ENCODE peak calls at places on chromosomes 1 and 21, in six cellular contexts. One of them, this sample, is unnamed.

GRCh38 chr21:42397291-42398129 is 1.7 kb upstream of the TMPRSS3 start:
- DNase-seq in LHCN-M2: no peak
- DNase-seq in GM10248: no peak
- DNase-seq in HTR-8/SVneo: no peak
- DNase-seq in T-helper 17 cell: no peak
- DNase-seq in stimulated activated CD4-positive, alpha-beta T cell treated with anti-CD3 and anti-CD28 coated beads, Interleukin-1b, Interleukin-23, amount 100 ng/mL, for 1 hour: no peak
- DNase-seq in this sample: no peak

GRCh38 chr1:68725353-68725752 is 228.5 kb upstream of the DEPDC1 start:
- DNase-seq in HTR-8/SVneo: no peak
- DNase-seq in LHCN-M2: no peak
- DNase-seq in stimulated activated CD4-positive, alpha-beta T cell treated with anti-CD3 and anti-CD28 coated beads, Interleukin-1b, Interleukin-23, amount 100 ng/mL, for 1 hour: no peak
- DNase-seq in GM10248: no peak
- DNase-seq in T-helper 17 cell: no peak
- DNase-seq in this sample: peak

GRCh38 chr1:90714521-90714951 is 2.6 kb downstream of the BARHL2 start:
- DNase-seq in HTR-8/SVneo: no peak
- DNase-seq in T-helper 17 cell: no peak
- DNase-seq in stimulated activated CD4-positive, alpha-beta T cell treated with anti-CD3 and anti-CD28 coated beads, Interleukin-1b, Interleukin-23, amount 100 ng/mL, for 1 hour: no peak
- DNase-seq in GM10248: no peak
- DNase-seq in LHCN-M2: no peak
- DNase-seq in this sample: no peak

GRCh38 chr21:46129846-46130651 is 25.3 kb downstream of the FTCD start:
- DNase-seq in stimulated activated CD4-positive, alpha-beta T cell treated with anti-CD3 and anti-CD28 coated beads, Interleukin-1b, Interleukin-23, amount 100 ng/mL, for 1 hour: no peak
- DNase-seq in GM10248: no peak
- DNase-seq in LHCN-M2: no peak
- DNase-seq in HTR-8/SVneo: no peak
- DNase-seq in T-helper 17 cell: no peak
- DNase-seq in this sample: no peak

GRCh38 chr1:147201786-147202185 is 23.4 kb downstream of the FMO5 start:
- DNase-seq in stimulated activated CD4-positive, alpha-beta T cell treated with anti-CD3 and anti-CD28 coated beads, Interleukin-1b, Interleukin-23, amount 100 ng/mL, for 1 hour: no peak
- DNase-seq in T-helper 17 cell: no peak
- DNase-seq in LHCN-M2: no peak
- DNase-seq in GM10248: no peak
- DNase-seq in HTR-8/SVneo: no peak
- DNase-seq in this sample: no peak

GRCh38 chr1:203600782-203601513 is 25.7 kb upstream of the ATP2B4 start:
- DNase-seq in HTR-8/SVneo: no peak
- DNase-seq in T-helper 17 cell: no peak
- DNase-seq in GM10248: no peak
- DNase-seq in stimulated activated CD4-positive, alpha-beta T cell treated with anti-CD3 and anti-CD28 coated beads, Interleukin-1b, Interleukin-23, amount 100 ng/mL, for 1 hour: no peak
- DNase-seq in LHCN-M2: no peak
- DNase-seq in this sample: no peak

GRCh38 chr1:35243681-35244080 is 24.8 kb upstream of the ZMYM4 start:
- DNase-seq in stimulated activated CD4-positive, alpha-beta T cell treated with anti-CD3 and anti-CD28 coated beads, Interleukin-1b, Interleukin-23, amount 100 ng/mL, for 1 hour: no peak
- DNase-seq in GM10248: no peak
- DNase-seq in HTR-8/SVneo: no peak
- DNase-seq in LHCN-M2: peak
- DNase-seq in T-helper 17 cell: no peak
- DNase-seq in this sample: no peak

GRCh38 chr1:44523747-44524146 is 118.7 kb downstream of the RNF220 start:
- DNase-seq in HTR-8/SVneo: no peak
- DNase-seq in LHCN-M2: no peak
- DNase-seq in stimulated activated CD4-positive, alpha-beta T cell treated with anti-CD3 and anti-CD28 coated beads, Interleukin-1b, Interleukin-23, amount 100 ng/mL, for 1 hour: no peak
- DNase-seq in GM10248: no peak
- DNase-seq in T-helper 17 cell: no peak
- DNase-seq in this sample: no peak

GRCh38 chr1:63486679-63487078 is 36.3 kb downstream of the ITGB3BP start:
- DNase-seq in GM10248: no peak
- DNase-seq in stimulated activated CD4-positive, alpha-beta T cell treated with anti-CD3 and anti-CD28 coated beads, Interleukin-1b, Interleukin-23, amount 100 ng/mL, for 1 hour: no peak
- DNase-seq in HTR-8/SVneo: no peak
- DNase-seq in T-helper 17 cell: no peak
- DNase-seq in LHCN-M2: no peak
- DNase-seq in this sample: no peak

GRCh38 chr21:45541221-45542039 is 810 bp downstream of the SLC19A1 start:
- DNase-seq in LHCN-M2: peak
- DNase-seq in stimulated activated CD4-positive, alpha-beta T cell treated with anti-CD3 and anti-CD28 coated beads, Interleukin-1b, Interleukin-23, amount 100 ng/mL, for 1 hour: peak
- DNase-seq in GM10248: peak
- DNase-seq in T-helper 17 cell: peak
- DNase-seq in HTR-8/SVneo: peak
- DNase-seq in this sample: no peak

This sample was measured in SK-N-DZ.